ENCODE peak calls at places on chromosomes 1 and 21, in four cellular contexts. N is psoas muscle; B is progenitor cell of endocrine pancreas; Z is activated naive CD4-positive, alpha-beta T cell treated with anti-CD3 and anti-CD28 coated beads, Interleukin-2, amount 10 ng/mL, durations not matched to agents 7 days and 5 days. R is an unnamed sample.

GRCh38 chr1:235984041-235984820 is 80.7 kb downstream of the NID1 start:
- DNase-seq in B (no peak), N (no peak), Z (no peak), R (peak; percentile 85)

GRCh38 chr1:1001631-1002300 is 1.9 kb upstream of the HES4 start:
- DNase-seq in N (peak; percentile 88), B (peak; percentile 84), Z (peak; percentile 73), R (peak; percentile 84)

GRCh38 chr1:25468037-25468436 is 37.3 kb downstream of the MACO1 start:
- DNase-seq in N (no peak), Z (no peak), B (no peak), R (peak; percentile 86)

GRCh38 chr1:221778125-221778524 is 36.2 kb upstream of the DUSP10 start:
- DNase-seq in Z (no peak), N (no peak), B (no peak), R (no peak)

GRCh38 chr1:24018611-24019580 is 38.8 kb upstream of the SRSF10 start:
- DNase-seq in B (peak; percentile 43), Z (no peak), N (peak; percentile 96), R (peak; percentile 100)

GRCh38 chr1:177010246-177010825 is 154.2 kb downstream of the ASTN1 start:
- DNase-seq in B (no peak), Z (no peak), N (no peak), R (no peak)

GRCh38 chr1:245154429-245155185 is at the start of gene KIF26B:
- DNase-seq in Z (peak; percentile 47), N (no peak), B (peak; percentile 48), R (peak; percentile 77)

GRCh38 chr1:78240755-78241154 is 195.0 kb downstream of the GIPC2 start:
- DNase-seq in N (no peak), Z (no peak), B (no peak), R (peak; percentile 41)

GRCh38 chr1:53068314-53069084 is 6.5 kb downstream of the PODN start:
- DNase-seq in B (no peak), Z (peak; percentile 16), N (peak; percentile 19), R (no peak)

GRCh38 chr1:63753591-63753990 is 20.2 kb upstream of the ROR1 start:
- DNase-seq in Z (no peak), N (no peak), B (no peak), R (no peak)

GRCh38 chr1:206679738-206680211 is 4.9 kb upstream of the MAPKAPK2 start:
- DNase-seq in B (no peak), N (no peak), Z (no peak), R (no peak)

GRCh38 chr21:41965045-41965444 is 11.2 kb upstream of the C2CD2 start:
- DNase-seq in Z (no peak), B (no peak), N (no peak), R (no peak)

GRCh38 chr21:46504681-46505080 is 46.0 kb downstream of the DIP2A start:
- DNase-seq in B (no peak), N (no peak), Z (no peak), R (no peak)

GRCh38 chr1:26408604-26409003 is 2.0 kb upstream of the LIN28A start:
- DNase-seq in B (peak; percentile 92), Z (peak; percentile 88), N (peak; percentile 84), R (peak; percentile 83)

GRCh38 chr1:154407866-154408777 is 3.0 kb downstream of the IL6R start:
- DNase-seq in Z (no peak), B (no peak), N (no peak), R (no peak)

GRCh38 chr1:7623886-7624285 is 147.2 kb upstream of the VAMP3 start:
- DNase-seq in N (no peak), Z (no peak), B (no peak), R (no peak)

GRCh38 chr1:27349784-27350672 is 8.2 kb downstream of the SYTL1 start:
- DNase-seq in B (no peak), N (peak; percentile 71), Z (no peak), R (peak; percentile 89)

GRCh38 chr1:58457023-58457635 is 89.4 kb downstream of the OMA1 start:
- DNase-seq in B (no peak), N (no peak), Z (no peak), R (no peak)

GRCh38 chr1:206923009-206923960 is 1.5 kb upstream of the FCMR start:
- DNase-seq in Z (peak; percentile 88), B (no peak), N (peak; percentile 52), R (no peak)

GRCh38 chr1:212317916-212318315 is 32.7 kb downstream of the PPP2R5A start:
- DNase-seq in B (no peak), N (no peak), Z (no peak), R (no peak)

GRCh38 chr1:52553372-52554266 is 727 bp upstream of the TUT4 start:
- DNase-seq in B (peak; percentile 87), N (peak; percentile 91), Z (peak; percentile 93), R (peak; percentile 92)

GRCh38 chr1:31509124-31510072 is 66.9 kb upstream of the TINAGL1 start:
- DNase-seq in N (no peak), Z (no peak), B (no peak), R (no peak)